ENCODE peak calls at places on chromosomes 13 and 19, in six cellular contexts. S is GM12878, D is IMR-90, N is A549, A is K562, I is SK-N-SH. P is an unnamed sample.

GRCh38 chr13:30927595-30927994 is 4.9 kb upstream of the TEX26 start:
- DNase-seq in I (no peak), N (no peak), A (no peak), D (no peak), S (no peak), P (no peak)

GRCh38 chr13:21486322-21486721 is 27.2 kb upstream of the ZDHHC20 start:
- DNase-seq in I (no peak), D (no peak), N (no peak), A (no peak), S (no peak), P (no peak)

GRCh38 chr13:55410398-55411330 is 1730.1 kb upstream of the PRR20A start:
- DNase-seq in D (no peak), S (no peak), N (no peak), A (no peak), I (no peak), P (no peak)

GRCh38 chr13:47499358-47500150 is 501.5 kb downstream of the SUCLA2 start:
- DNase-seq in I (no peak), N (no peak), S (no peak), D (peak; percentile 95), A (no peak), P (no peak)

GRCh38 chr19:44623080-44623479 is 9.7 kb downstream of the IGSF23 start:
- DNase-seq in I (no peak), S (no peak), D (peak; percentile 45), A (no peak), N (no peak), P (no peak)

GRCh38 chr19:14089412-14089661 is 1.2 kb downstream of the SAMD1 start:
- DNase-seq in N (no peak), I (peak; percentile 42), S (no peak), D (no peak), A (no peak), P (no peak)

GRCh38 chr19:14517840-14518505 is at the start of gene DNAJB1:
- DNase-seq in S (no peak), A (peak; percentile 89), N (peak; percentile 75), D (peak; percentile 64), I (peak; percentile 94), P (peak; percentile 38)

GRCh38 chr19:18612772-18613588 is at the start of gene TMEM59L:
- DNase-seq in N (no peak), I (peak; percentile 95), D (no peak), A (peak; percentile 67), S (no peak), P (no peak)

GRCh38 chr13:26941345-26942174 is 181.0 kb upstream of the GPR12 start:
- DNase-seq in D (peak; percentile 91), N (no peak), S (no peak), A (no peak), I (no peak), P (no peak)

GRCh38 chr19:14478113-14478545 is 3.0 kb upstream of the PTGER1 start:
- DNase-seq in I (peak; percentile 35), S (no peak), N (no peak), A (no peak), D (no peak), P (no peak)

GRCh38 chr13:91308299-91308698 is 39.2 kb upstream of the MIR17HG start:
- DNase-seq in I (no peak), D (no peak), S (no peak), A (no peak), N (no peak), P (no peak)

GRCh38 chr19:15107056-15108010 is at the start of gene SYDE1:
- DNase-seq in I (peak; percentile 88), A (no peak), S (no peak), N (no peak), D (peak; percentile 55), P (peak; percentile 50)

GRCh38 chr13:94243551-94243950 is 235.9 kb downstream of the DCT start:
- DNase-seq in N (no peak), A (no peak), D (no peak), S (no peak), I (no peak), P (no peak)

GRCh38 chr13:35144496-35144895 is 202.4 kb downstream of the NBEA start:
- DNase-seq in A (no peak), S (no peak), I (no peak), N (no peak), D (no peak), P (no peak)

GRCh38 chr13:113729329-113730019 is 29.6 kb upstream of the TMEM255B start:
- DNase-seq in S (no peak), A (no peak), I (peak; percentile 70), D (no peak), N (no peak), P (no peak)

GRCh38 chr13:28347456-28348371 is 147.2 kb downstream of the FLT1 start:
- DNase-seq in A (peak; percentile 24), N (no peak), S (no peak), D (no peak), I (no peak), P (no peak)

DNA sequence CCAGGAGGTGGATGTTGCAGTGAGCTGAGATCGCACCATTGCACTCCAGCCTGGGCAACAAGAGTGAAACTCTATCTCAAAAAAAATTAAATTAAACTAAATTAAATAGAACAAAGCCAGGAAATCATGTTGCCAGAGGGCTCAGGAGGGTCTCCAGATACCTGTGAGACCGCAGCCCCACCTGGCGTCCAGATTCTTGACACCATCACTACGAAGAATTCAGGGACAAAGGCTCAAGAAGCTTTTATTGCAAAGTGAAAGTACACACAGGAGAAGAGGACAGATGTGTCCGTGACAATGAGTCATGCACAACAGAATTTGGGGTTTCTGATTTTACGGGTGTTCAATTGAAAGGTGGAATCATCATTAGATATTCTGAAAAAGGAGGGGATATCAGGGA is 76.6 kb downstream of the STOML3 start:
- DNase-seq in I (no peak), D (no peak), N (no peak), S (no peak), A (no peak), P (no peak)
- TF ChIP-seq SMC3 in I (no peak), D (no peak), N (no peak), S (no peak), A (no peak), P (no peak)

DNA sequence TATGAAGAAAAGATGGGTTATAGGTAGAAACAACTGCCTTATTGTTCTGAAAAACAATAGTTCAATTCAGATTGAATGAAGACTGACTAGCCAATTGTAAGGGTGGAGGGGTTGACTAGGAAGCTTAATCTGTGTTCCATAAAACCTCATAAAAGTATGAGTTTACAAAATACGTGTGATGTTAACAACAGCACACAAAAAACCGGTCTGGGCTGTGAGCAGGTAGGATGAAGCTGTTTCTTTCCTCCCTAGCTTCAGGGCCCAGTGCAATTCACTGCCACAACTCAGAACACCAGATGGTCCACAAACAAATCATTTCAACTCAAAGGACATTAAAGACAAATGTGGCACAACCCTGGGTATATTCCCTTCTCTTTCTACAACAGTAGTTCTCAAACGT is 3.2 kb downstream of the OXGR1 start:
- DNase-seq in I (no peak), N (no peak), A (no peak), S (no peak), D (no peak), P (no peak)
- H3K4me1 ChIP-seq in I (peaks cover 5% of the 10 kb centered on the region), N (peaks cover 5% of the 10 kb centered on the region), A (peaks cover 7% of the 10 kb centered on the region), S (no peaks in the 10 kb centered on the region), D (no peaks in the 10 kb centered on the region), P (no peaks in the 10 kb centered on the region)

GRCh38 chr13:86932935-86933334 is 738.2 kb upstream of the SLITRK5 start:
- DNase-seq in S (no peak), A (no peak), D (peak; percentile 43), N (no peak), I (no peak), P (no peak)
- TF ChIP-seq SMC3 in S (no peak), A (no peak), D (no peak), N (no peak), I (no peak), P (no peak)

GRCh38 chr19:1268392-1269064 is 604 bp upstream of the CIRBP start:
- DNase-seq in D (no peak), A (no peak), S (no peak), N (no peak), I (no peak), P (no peak)
- H3K4me1 ChIP-seq in D (peaks cover 39% of the 10 kb centered on the region), A (peaks cover 93% of the 10 kb centered on the region), S (peaks cover 51% of the 10 kb centered on the region), N (peaks cover 60% of the 10 kb centered on the region), I (peaks cover 60% of the 10 kb centered on the region), P (peaks cover 76% of the 10 kb centered on the region)

GRCh38 chr19:49585023-49585422 is 3.9 kb downstream of the PRRG2 start:
- DNase-seq in D (no peak), S (no peak), A (no peak), N (no peak), I (peak; percentile 54), P (no peak)
- TF ChIP-seq SMC3 in D (no peak), S (no peak), A (no peak), N (no peak), I (no peak), P (no peak)

DNA sequence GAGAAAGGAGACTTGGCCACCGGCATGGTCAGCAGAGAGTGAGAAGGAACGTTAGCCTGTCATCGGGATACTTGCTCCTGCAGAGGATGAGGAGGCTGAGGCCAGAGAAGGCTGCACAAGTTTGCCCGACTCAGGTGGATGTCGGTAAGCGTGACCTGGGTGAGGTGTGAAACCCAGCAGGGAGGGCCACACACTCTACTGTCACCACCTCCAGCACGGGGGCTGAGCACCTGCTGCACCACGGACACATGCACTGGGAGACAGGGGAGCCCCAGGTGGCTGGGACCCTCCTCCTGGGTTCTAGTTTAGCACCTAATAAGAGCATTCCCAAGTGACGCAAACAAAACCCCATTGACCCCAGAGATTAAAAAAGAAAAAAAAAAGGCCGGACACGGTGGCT is 17.3 kb downstream of the MLLT1 start:
- DNase-seq in S (no peak), A (no peak), D (no peak), I (no peak), N (no peak), P (no peak)
- H3K4me1 ChIP-seq in S (peaks cover 14% of the 10 kb centered on the region), A (peaks cover 19% of the 10 kb centered on the region), D (peaks cover 22% of the 10 kb centered on the region), I (no peaks in the 10 kb centered on the region), N (no peaks in the 10 kb centered on the region), P (peaks cover 14% of the 10 kb centered on the region)

DNA sequence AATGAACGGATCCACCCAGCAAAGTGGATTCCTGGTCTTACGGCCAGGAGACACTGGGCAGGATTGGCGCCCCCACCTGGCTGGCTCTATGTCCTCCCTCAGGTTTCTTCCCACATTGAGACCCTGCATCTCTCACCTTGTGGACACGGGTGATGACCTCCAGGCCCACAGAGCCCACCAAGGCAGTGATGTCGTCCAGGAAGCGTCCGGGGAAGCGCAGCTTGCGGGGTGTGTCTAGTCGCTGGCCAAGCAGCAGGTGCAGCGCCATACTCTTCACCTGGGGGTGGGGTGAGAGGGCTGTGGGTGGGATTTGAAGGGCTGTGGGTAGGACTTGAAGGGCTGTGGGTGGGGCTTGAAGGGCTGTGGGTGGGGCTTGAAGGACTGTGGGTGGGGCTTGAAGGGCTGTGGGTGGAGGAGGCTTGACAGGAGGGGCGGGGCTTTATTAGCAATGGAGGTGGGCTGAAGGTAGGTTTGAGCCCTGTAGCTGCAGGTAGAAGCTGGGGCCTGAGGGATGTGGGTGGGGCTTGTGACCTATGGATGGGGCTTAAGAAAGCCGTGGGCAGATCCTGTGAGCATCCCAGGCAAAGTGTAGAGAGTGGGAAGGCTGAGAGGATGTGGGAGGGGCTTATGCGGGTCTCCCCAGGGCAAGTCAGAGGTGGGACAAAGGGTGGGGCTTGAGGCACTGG is 12.1 kb upstream of the ANGPTL8 start:
- DNase-seq in I (peak; percentile 73), N (no peak), A (peak; percentile 93), S (no peak), D (no peak), P (peak; percentile 27)
- TF ChIP-seq SMC3 in I (no peak), N (no peak), A (peak; percentile 11), S (no peak), D (no peak), P (peak; percentile 21)